ENCODE peak calls at places on chromosomes 7 and 10, in ten cellular contexts. One of them, this sample, is unnamed.
A peak's percentile ranks its signal among the peaks of the same experiment; 100 is the strongest.

GRCh38 chr7:10579561-10579960 is 394.1 kb upstream of the PHF14 start:
- DNase-seq in cardiac fibroblast: no peak
- DNase-seq in sigmoid colon: no peak
- DNase-seq in BJ: no peak
- DNase-seq in colonic mucosa: no peak
- DNase-seq in heart right ventricle: no peak
- DNase-seq in keratinocyte: no peak
- DNase-seq in A549: no peak
- DNase-seq in psoas muscle: no peak
- DNase-seq in esophagus squamous epithelium: no peak
- DNase-seq in this sample: no peak

GRCh38 chr7:29408841-29409243 is 154.8 kb upstream of the PRR15 start:
- DNase-seq in cardiac fibroblast: peak; percentile 90
- DNase-seq in keratinocyte: peak; percentile 30
- DNase-seq in heart right ventricle: no peak
- DNase-seq in psoas muscle: no peak
- DNase-seq in colonic mucosa: peak; percentile 80
- DNase-seq in A549: peak; percentile 58
- DNase-seq in sigmoid colon: no peak
- DNase-seq in esophagus squamous epithelium: no peak
- DNase-seq in BJ: peak; percentile 70
- DNase-seq in this sample: no peak

GRCh38 chr10:104617831-104618230 is 23.3 kb upstream of the SORCS3 start:
- DNase-seq in keratinocyte: no peak
- DNase-seq in sigmoid colon: no peak
- DNase-seq in esophagus squamous epithelium: no peak
- DNase-seq in colonic mucosa: no peak
- DNase-seq in BJ: no peak
- DNase-seq in A549: no peak
- DNase-seq in heart right ventricle: no peak
- DNase-seq in cardiac fibroblast: no peak
- DNase-seq in psoas muscle: no peak
- DNase-seq in this sample: no peak

GRCh38 chr10:73495226-73495883 is 469 bp downstream of the PPP3CB start:
- DNase-seq in psoas muscle: peak; percentile 95
- DNase-seq in heart right ventricle: peak; percentile 92
- DNase-seq in BJ: peak; percentile 62
- DNase-seq in esophagus squamous epithelium: peak; percentile 62
- DNase-seq in sigmoid colon: peak; percentile 93
- DNase-seq in cardiac fibroblast: peak; percentile 90
- DNase-seq in colonic mucosa: peak; percentile 94
- DNase-seq in A549: peak; percentile 92
- DNase-seq in keratinocyte: peak; percentile 68
- DNase-seq in this sample: peak; percentile 59

GRCh38 chr7:108497082-108497725 is 28.7 kb downstream of the PNPLA8 start:
- DNase-seq in cardiac fibroblast: peak; percentile 73
- DNase-seq in A549: peak; percentile 58
- DNase-seq in BJ: no peak
- DNase-seq in colonic mucosa: peak; percentile 32
- DNase-seq in sigmoid colon: no peak
- DNase-seq in esophagus squamous epithelium: no peak
- DNase-seq in psoas muscle: no peak
- DNase-seq in keratinocyte: peak; percentile 28
- DNase-seq in heart right ventricle: no peak
- DNase-seq in this sample: no peak

GRCh38 chr7:106405697-106406141 is 120.9 kb upstream of the NAMPT start:
- DNase-seq in heart right ventricle: no peak
- DNase-seq in psoas muscle: no peak
- DNase-seq in cardiac fibroblast: no peak
- DNase-seq in esophagus squamous epithelium: no peak
- DNase-seq in keratinocyte: no peak
- DNase-seq in A549: no peak
- DNase-seq in BJ: no peak
- DNase-seq in colonic mucosa: no peak
- DNase-seq in sigmoid colon: no peak
- DNase-seq in this sample: no peak

GRCh38 chr10:5619366-5620211 is 46.8 kb downstream of the ASB13 start:
- DNase-seq in BJ: no peak
- DNase-seq in colonic mucosa: no peak
- DNase-seq in esophagus squamous epithelium: no peak
- DNase-seq in psoas muscle: no peak
- DNase-seq in heart right ventricle: no peak
- DNase-seq in cardiac fibroblast: no peak
- DNase-seq in A549: no peak
- DNase-seq in sigmoid colon: no peak
- DNase-seq in keratinocyte: peak; percentile 23
- DNase-seq in this sample: no peak

GRCh38 chr10:105138287-105138854 is 497.3 kb downstream of the SORCS3 start:
- DNase-seq in psoas muscle: no peak
- DNase-seq in A549: no peak
- DNase-seq in heart right ventricle: peak; percentile 55
- DNase-seq in esophagus squamous epithelium: no peak
- DNase-seq in colonic mucosa: no peak
- DNase-seq in keratinocyte: no peak
- DNase-seq in BJ: no peak
- DNase-seq in sigmoid colon: no peak
- DNase-seq in cardiac fibroblast: no peak
- DNase-seq in this sample: peak; percentile 35

GRCh38 chr10:14438576-14438975 is 107.9 kb upstream of the FRMD4A start:
- DNase-seq in A549: no peak
- DNase-seq in cardiac fibroblast: no peak
- DNase-seq in esophagus squamous epithelium: no peak
- DNase-seq in colonic mucosa: no peak
- DNase-seq in heart right ventricle: no peak
- DNase-seq in sigmoid colon: no peak
- DNase-seq in keratinocyte: no peak
- DNase-seq in BJ: no peak
- DNase-seq in psoas muscle: no peak
- DNase-seq in this sample: no peak

GRCh38 chr7:3027005-3027404 is 16.7 kb downstream of the CARD11 start:
- DNase-seq in psoas muscle: no peak
- DNase-seq in colonic mucosa: no peak
- DNase-seq in BJ: no peak
- DNase-seq in cardiac fibroblast: no peak
- DNase-seq in keratinocyte: no peak
- DNase-seq in heart right ventricle: no peak
- DNase-seq in sigmoid colon: peak; percentile 70
- DNase-seq in A549: no peak
- DNase-seq in esophagus squamous epithelium: no peak
- DNase-seq in this sample: no peak

GRCh38 chr7:6168469-6168868 is 104.0 kb downstream of the CYTH3 start:
- DNase-seq in A549: no peak
- DNase-seq in esophagus squamous epithelium: no peak
- DNase-seq in heart right ventricle: peak; percentile 37
- DNase-seq in sigmoid colon: no peak
- DNase-seq in colonic mucosa: no peak
- DNase-seq in keratinocyte: no peak
- DNase-seq in BJ: no peak
- DNase-seq in cardiac fibroblast: no peak
- DNase-seq in psoas muscle: no peak
- DNase-seq in this sample: no peak

GRCh38 chr7:1664711-1665591 is 5.1 kb upstream of the ELFN1 start:
- DNase-seq in BJ: no peak
- DNase-seq in psoas muscle: peak; percentile 80
- DNase-seq in heart right ventricle: peak; percentile 71
- DNase-seq in sigmoid colon: peak; percentile 62
- DNase-seq in esophagus squamous epithelium: no peak
- DNase-seq in cardiac fibroblast: peak; percentile 66
- DNase-seq in colonic mucosa: peak; percentile 50
- DNase-seq in A549: peak; percentile 74
- DNase-seq in keratinocyte: no peak
- DNase-seq in this sample: peak; percentile 76

GRCh38 chr10:44851881-44852280 is 59.3 kb upstream of the TMEM72 start:
- DNase-seq in heart right ventricle: no peak
- DNase-seq in sigmoid colon: no peak
- DNase-seq in BJ: no peak
- DNase-seq in colonic mucosa: no peak
- DNase-seq in esophagus squamous epithelium: no peak
- DNase-seq in keratinocyte: no peak
- DNase-seq in psoas muscle: peak; percentile 19
- DNase-seq in A549: no peak
- DNase-seq in cardiac fibroblast: no peak
- DNase-seq in this sample: no peak

GRCh38 chr10:44851413-44851812 is 59.7 kb upstream of the TMEM72 start:
- DNase-seq in colonic mucosa: no peak
- DNase-seq in sigmoid colon: no peak
- DNase-seq in cardiac fibroblast: no peak
- DNase-seq in A549: no peak
- DNase-seq in esophagus squamous epithelium: no peak
- DNase-seq in keratinocyte: no peak
- DNase-seq in psoas muscle: peak; percentile 40
- DNase-seq in heart right ventricle: no peak
- DNase-seq in BJ: no peak
- DNase-seq in this sample: no peak

GRCh38 chr10:44854693-44855350 is 56.3 kb upstream of the TMEM72 start:
- DNase-seq in BJ: no peak
- DNase-seq in sigmoid colon: no peak
- DNase-seq in keratinocyte: no peak
- DNase-seq in heart right ventricle: no peak
- DNase-seq in psoas muscle: peak; percentile 11
- DNase-seq in esophagus squamous epithelium: no peak
- DNase-seq in cardiac fibroblast: no peak
- DNase-seq in A549: no peak
- DNase-seq in colonic mucosa: no peak
- DNase-seq in this sample: no peak

GRCh38 chr10:44853796-44854195 is 57.3 kb upstream of the TMEM72 start:
- DNase-seq in sigmoid colon: no peak
- DNase-seq in esophagus squamous epithelium: no peak
- DNase-seq in colonic mucosa: no peak
- DNase-seq in heart right ventricle: no peak
- DNase-seq in keratinocyte: no peak
- DNase-seq in psoas muscle: peak; percentile 15
- DNase-seq in cardiac fibroblast: no peak
- DNase-seq in BJ: no peak
- DNase-seq in A549: no peak
- DNase-seq in this sample: no peak

DNA sequence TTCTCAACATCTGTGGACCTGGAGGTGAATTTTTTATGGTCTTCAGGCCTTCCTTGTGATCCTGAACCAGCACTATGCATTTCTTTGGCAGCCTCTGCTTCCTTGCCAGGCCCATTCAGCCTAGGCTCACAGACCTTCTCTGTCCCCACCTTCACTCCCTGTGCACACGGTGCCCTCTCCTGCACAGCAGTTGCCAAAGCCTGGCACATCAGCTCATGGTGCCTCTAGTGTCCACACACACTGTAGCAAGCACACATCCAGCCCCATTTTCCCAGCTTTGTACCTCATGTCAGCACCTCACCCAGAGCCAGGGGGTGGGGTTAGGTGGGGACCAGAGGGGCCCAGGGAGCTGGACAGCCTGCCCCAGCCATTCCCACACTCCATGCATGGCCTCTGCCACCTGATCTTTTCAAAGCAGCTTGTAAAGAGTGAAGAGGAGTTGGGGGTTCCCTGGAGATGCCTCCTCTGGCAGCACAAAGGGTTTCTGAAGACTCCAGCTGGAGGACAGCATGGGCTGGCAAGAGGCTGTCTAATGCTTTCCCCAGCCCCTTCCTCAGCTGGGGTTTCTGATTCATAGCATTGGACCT is 57.9 kb upstream of the TMEM72 start:
- DNase-seq in BJ: no peak
- DNase-seq in keratinocyte: no peak
- DNase-seq in sigmoid colon: no peak
- DNase-seq in cardiac fibroblast: peak; percentile 63
- DNase-seq in heart right ventricle: no peak
- DNase-seq in esophagus squamous epithelium: no peak
- DNase-seq in psoas muscle: peak; percentile 23
- DNase-seq in colonic mucosa: no peak
- DNase-seq in A549: no peak
- DNase-seq in this sample: no peak
- TF ChIP-seq CTCF in BJ: peak; percentile 57
- TF ChIP-seq CTCF in keratinocyte: peak; percentile 33
- TF ChIP-seq CTCF in sigmoid colon: no peak
- TF ChIP-seq CTCF in cardiac fibroblast: peak; percentile 59
- TF ChIP-seq CTCF in heart right ventricle: peak; percentile 18
- TF ChIP-seq CTCF in esophagus squamous epithelium: no peak
- TF ChIP-seq CTCF in psoas muscle: no peak
- TF ChIP-seq CTCF in colonic mucosa: no peak
- TF ChIP-seq CTCF in A549: no peak
- TF ChIP-seq CTCF in this sample: no peak

GRCh38 chr7:100626530-100627237 is 14.3 kb downstream of the MOSPD3 start:
- DNase-seq in cardiac fibroblast: peak; percentile 85
- DNase-seq in keratinocyte: peak; percentile 48
- DNase-seq in heart right ventricle: peak; percentile 85
- DNase-seq in BJ: peak; percentile 31
- DNase-seq in psoas muscle: peak; percentile 84
- DNase-seq in esophagus squamous epithelium: no peak
- DNase-seq in A549: peak; percentile 85
- DNase-seq in sigmoid colon: peak; percentile 93
- DNase-seq in colonic mucosa: peak; percentile 90
- DNase-seq in this sample: peak; percentile 65
- H3K4me3 ChIP-seq in cardiac fibroblast: no peak overlapping the region
- H3K4me3 ChIP-seq in keratinocyte: peak overlapping the region; percentile 38
- H3K4me3 ChIP-seq in heart right ventricle: peak overlapping the region; percentile 27
- H3K4me3 ChIP-seq in BJ: peak overlapping the region; percentile 34
- H3K4me3 ChIP-seq in psoas muscle: peak overlapping the region; percentile 49
- H3K4me3 ChIP-seq in esophagus squamous epithelium: peak overlapping the region; percentile 30
- H3K4me3 ChIP-seq in A549: peak overlapping the region; percentile 37
- H3K4me3 ChIP-seq in sigmoid colon: peak overlapping the region; percentile 41
- H3K4me3 ChIP-seq in colonic mucosa: peak overlapping the region; percentile 27
- H3K4me3 ChIP-seq in this sample: peak overlapping the region; percentile 59

GRCh38 chr7:150421831-150422230 is 28.6 kb upstream of the GIMAP8 start:
- DNase-seq in BJ: no peak
- DNase-seq in sigmoid colon: peak; percentile 54
- DNase-seq in esophagus squamous epithelium: no peak
- DNase-seq in cardiac fibroblast: no peak
- DNase-seq in psoas muscle: no peak
- DNase-seq in A549: no peak
- DNase-seq in keratinocyte: no peak
- DNase-seq in heart right ventricle: no peak
- DNase-seq in colonic mucosa: no peak
- DNase-seq in this sample: peak; percentile 29
- TF ChIP-seq CTCF in BJ: no peak
- TF ChIP-seq CTCF in sigmoid colon: no peak
- TF ChIP-seq CTCF in esophagus squamous epithelium: no peak
- TF ChIP-seq CTCF in cardiac fibroblast: no peak
- TF ChIP-seq CTCF in psoas muscle: no peak
- TF ChIP-seq CTCF in A549: no peak
- TF ChIP-seq CTCF in keratinocyte: no peak
- TF ChIP-seq CTCF in heart right ventricle: no peak
- TF ChIP-seq CTCF in colonic mucosa: no peak
- TF ChIP-seq CTCF in this sample: no peak

GRCh38 chr7:115297651-115298050 is 375.8 kb downstream of the MDFIC start:
- DNase-seq in heart right ventricle: no peak
- DNase-seq in A549: peak; percentile 72
- DNase-seq in psoas muscle: no peak
- DNase-seq in colonic mucosa: no peak
- DNase-seq in sigmoid colon: no peak
- DNase-seq in cardiac fibroblast: peak; percentile 72
- DNase-seq in esophagus squamous epithelium: no peak
- DNase-seq in keratinocyte: peak; percentile 40
- DNase-seq in BJ: no peak
- DNase-seq in this sample: no peak

GRCh38 chr7:115299379-115300038 is 377.6 kb downstream of the MDFIC start:
- DNase-seq in heart right ventricle: no peak
- DNase-seq in esophagus squamous epithelium: no peak
- DNase-seq in cardiac fibroblast: no peak
- DNase-seq in colonic mucosa: no peak
- DNase-seq in keratinocyte: no peak
- DNase-seq in psoas muscle: no peak
- DNase-seq in BJ: no peak
- DNase-seq in A549: no peak
- DNase-seq in sigmoid colon: no peak
- DNase-seq in this sample: no peak

GRCh38 chr7:115300228-115300870 is 378.5 kb downstream of the MDFIC start:
- DNase-seq in A549: peak; percentile 12
- DNase-seq in heart right ventricle: no peak
- DNase-seq in cardiac fibroblast: peak; percentile 67
- DNase-seq in psoas muscle: no peak
- DNase-seq in sigmoid colon: no peak
- DNase-seq in BJ: peak; percentile 53
- DNase-seq in esophagus squamous epithelium: no peak
- DNase-seq in keratinocyte: no peak
- DNase-seq in colonic mucosa: no peak
- DNase-seq in this sample: no peak
- H3K4me3 ChIP-seq in A549: no peak overlapping the region
- H3K4me3 ChIP-seq in heart right ventricle: no peak overlapping the region
- H3K4me3 ChIP-seq in cardiac fibroblast: no peak overlapping the region
- H3K4me3 ChIP-seq in psoas muscle: no peak overlapping the region
- H3K4me3 ChIP-seq in sigmoid colon: no peak overlapping the region
- H3K4me3 ChIP-seq in BJ: no peak overlapping the region
- H3K4me3 ChIP-seq in esophagus squamous epithelium: no peak overlapping the region
- H3K4me3 ChIP-seq in keratinocyte: no peak overlapping the region
- H3K4me3 ChIP-seq in colonic mucosa: no peak overlapping the region
- H3K4me3 ChIP-seq in this sample: no peak overlapping the region